ENCODE peak calls at places on chromosomes 11 and 22, in eight cellular contexts. U, B, M, Y, O, P, G and X are unnamed samples.

GRCh38 chr22:43053176-43053575 is 36.0 kb downstream of the TTLL1 start:
- DNase-seq in U (no peak), B (no peak), M (no peak), Y (no peak), O (peak; percentile 14), P (no peak), G (no peak), X (no peak)

GRCh38 chr11:115737875-115738274 is 233.7 kb upstream of the CADM1 start:
- DNase-seq in U (no peak), B (no peak), M (no peak), Y (no peak), O (no peak), P (no peak), G (no peak), X (no peak)

GRCh38 chr11:72585762-72586590 is 88.2 kb downstream of the PDE2A start:
- DNase-seq in U (no peak), B (no peak), M (peak; percentile 39), Y (peak; percentile 81), O (peak; percentile 35), P (peak; percentile 35), G (peak; percentile 60), X (peak; percentile 39)

GRCh38 chr22:42915980-42916765 is 59.1 kb upstream of the ARFGAP3 start:
- DNase-seq in U (no peak), B (no peak), M (no peak), Y (no peak), O (no peak), P (no peak), G (no peak), X (no peak)

GRCh38 chr11:134030853-134031252 is 38.0 kb upstream of the JAM3 start:
- DNase-seq in U (no peak), B (no peak), M (no peak), Y (no peak), O (no peak), P (no peak), G (no peak), X (no peak)

GRCh38 chr22:20128902-20129746 is 2.5 kb upstream of the ZDHHC8 start:
- DNase-seq in U (no peak), B (no peak), M (no peak), Y (no peak), O (no peak), P (peak; percentile 33), G (peak; percentile 26), X (peak; percentile 36)

GRCh38 chr22:49334976-49335375 is 492.7 kb downstream of the BRD1 start:
- DNase-seq in U (no peak), B (no peak), M (no peak), Y (no peak), O (no peak), P (no peak), G (no peak), X (no peak)

GRCh38 chr11:44261800-44262591 is 47.9 kb downstream of the ALX4 start:
- DNase-seq in U (no peak), B (no peak), M (no peak), Y (no peak), O (no peak), P (no peak), G (no peak), X (no peak)

GRCh38 chr11:112797072-112797471 is 164.1 kb upstream of the NCAM1 start:
- DNase-seq in U (no peak), B (no peak), M (no peak), Y (no peak), O (no peak), P (no peak), G (no peak), X (no peak)

GRCh38 chr11:118078972-118079411 is 2.1 kb downstream of the TMPRSS4 start:
- DNase-seq in U (no peak), B (no peak), M (no peak), Y (no peak), O (no peak), P (no peak), G (no peak), X (no peak)

GRCh38 chr11:126695293-126695692 is 305.3 kb downstream of the KIRREL3 start:
- DNase-seq in U (no peak), B (no peak), M (no peak), Y (no peak), O (no peak), P (no peak), G (no peak), X (no peak)

GRCh38 chr11:29623144-29623722 is 393.6 kb downstream of the KCNA4 start:
- DNase-seq in U (no peak), B (no peak), M (no peak), Y (no peak), O (no peak), P (no peak), G (no peak), X (no peak)

GRCh38 chr11:6476571-6476970 is 2.8 kb upstream of the TRIM3 start:
- DNase-seq in U (no peak), B (no peak), M (no peak), Y (no peak), O (no peak), P (no peak), G (no peak), X (no peak)

GRCh38 chr22:27493797-27494196 is 307.8 kb downstream of the MN1 start:
- DNase-seq in U (no peak), B (no peak), M (no peak), Y (no peak), O (no peak), P (no peak), G (no peak), X (no peak)

GRCh38 chr22:21942939-21943338 is 9.7 kb downstream of the PPM1F start:
- DNase-seq in U (no peak), B (no peak), M (no peak), Y (no peak), O (no peak), P (no peak), G (peak; percentile 11), X (no peak)